ENCODE peak calls at places on chromosome 11, in four cellular contexts. T, J, Q and K are unnamed samples.

GRCh38 chr11:20470348-20470747 is 82.8 kb downstream of the PRMT3 start:
- DNase-seq in T (no peak), J (no peak), Q (no peak), K (no peak)

GRCh38 chr11:100808904-100809491 is 121.9 kb downstream of the ARHGAP42 start:
- DNase-seq in T (no peak), J (no peak), Q (no peak), K (no peak)

GRCh38 chr11:65116370-65117205 is 913 bp downstream of the ZNHIT2 start:
- DNase-seq in T (peak; percentile 7), J (peak; percentile 31), Q (no peak), K (peak; percentile 23)

GRCh38 chr11:72755794-72756285 is 3.6 kb upstream of the ARAP1 start:
- DNase-seq in T (no peak), J (no peak), Q (no peak), K (no peak)

GRCh38 chr11:121091492-121092179 is 9.4 kb upstream of the TECTA start:
- DNase-seq in T (no peak), J (no peak), Q (no peak), K (no peak)

GRCh38 chr11:61574611-61575010 is 6.3 kb downstream of the SYT7 start:
- DNase-seq in T (no peak), J (no peak), Q (no peak), K (no peak)

GRCh38 chr11:19946681-19947080 is 213.6 kb downstream of the DBX1 start:
- DNase-seq in T (no peak), J (no peak), Q (no peak), K (no peak)

GRCh38 chr11:116660011-116660410 is 112.8 kb downstream of the BUD13 start:
- DNase-seq in T (no peak), J (no peak), Q (no peak), K (no peak)

GRCh38 chr11:72239296-72239848 is 4.6 kb downstream of the PHOX2A start:
- DNase-seq in T (peak; percentile 42), J (peak; percentile 17), Q (no peak), K (peak; percentile 52)

GRCh38 chr11:38019072-38019775 is 1421.2 kb upstream of the RAG2 start:
- DNase-seq in T (no peak), J (no peak), Q (no peak), K (no peak)

GRCh38 chr11:104799251-104799650 is 99.0 kb downstream of the CASP12 start:
- DNase-seq in T (no peak), J (no peak), Q (no peak), K (no peak)

GRCh38 chr11:35099278-35100018 is 39.5 kb upstream of the CD44 start:
- DNase-seq in T (no peak), J (no peak), Q (no peak), K (no peak)

GRCh38 chr11:16897460-16898061 is 116.7 kb downstream of the PLEKHA7 start:
- DNase-seq in T (peak; percentile 96), J (no peak), Q (no peak), K (peak; percentile 95)

GRCh38 chr11:70948855-70949551 is 303.4 kb downstream of the SHANK2 start:
- DNase-seq in T (peak; percentile 88), J (no peak), Q (no peak), K (peak; percentile 14)

GRCh38 chr11:28819741-28820140 is 711.6 kb downstream of the METTL15 start:
- DNase-seq in T (no peak), J (no peak), Q (no peak), K (no peak)

GRCh38 chr11:114832532-114833125 is 154.3 kb downstream of the NXPE2 start:
- DNase-seq in T (peak; percentile 79), J (peak; percentile 9), Q (no peak), K (peak; percentile 83)

GRCh38 chr11:61460474-61460881 is 30.6 kb downstream of the SDHAF2 start:
- DNase-seq in T (peak; percentile 15), J (no peak), Q (no peak), K (no peak)

GRCh38 chr11:96132437-96132836 is 208.5 kb upstream of the MTMR2 start:
- DNase-seq in T (no peak), J (no peak), Q (no peak), K (no peak)